ENCODE peak calls at places on chromosomes 12 and 14, in seven cellular contexts. X is AG09319; R is uterus; Y is GM13976; Q is activated CD8-positive, alpha-beta memory T cell treated with anti-CD3 and anti-CD28 coated beads for 24 hours; C is stimulated activated CD4-positive, alpha-beta T cell treated with anti-CD3 and anti-CD28 coated beads, TNF-alpha, amount 100 ng/mL, for 4 hours; O is epithelial cell of esophagus. U is an unnamed sample.

GRCh38 chr12:46771268-46771837 is 54.4 kb downstream of the SLC38A4 start:
- DNase-seq in X (no peak), R (no peak), Y (no peak), Q (no peak), C (no peak), O (no peak), U (peak)

GRCh38 chr14:81311816-81312215 is 88.3 kb downstream of the STON2 start:
- DNase-seq in X (peak), R (no peak), Y (no peak), Q (no peak), C (no peak), O (peak), U (peak)

GRCh38 chr12:57234571-57235011 is 5.1 kb downstream of the SHMT2 start:
- DNase-seq in X (no peak), R (no peak), Y (no peak), Q (no peak), C (no peak), O (no peak), U (no peak)

GRCh38 chr12:104197264-104197663 is 18.3 kb upstream of the TXNRD1 start:
- DNase-seq in X (peak), R (no peak), Y (no peak), Q (no peak), C (no peak), O (no peak), U (peak)

GRCh38 chr14:28756896-28757570 is 9.6 kb upstream of the FOXG1 start:
- DNase-seq in X (no peak), R (no peak), Y (peak), Q (no peak), C (no peak), O (peak), U (peak)

GRCh38 chr12:61355105-61355504 is 905.1 kb upstream of the USP15 start:
- DNase-seq in X (no peak), R (no peak), Y (no peak), Q (no peak), C (no peak), O (no peak), U (no peak)

GRCh38 chr12:12788675-12789368 is 3.4 kb downstream of the APOLD1 start:
- DNase-seq in X (peak), R (peak), Y (peak), Q (peak), C (peak), O (peak), U (peak)

GRCh38 chr12:80041691-80042090 is 57.6 kb upstream of the OTOGL start:
- DNase-seq in X (no peak), R (no peak), Y (no peak), Q (no peak), C (no peak), O (peak), U (peak)

GRCh38 chr12:65123435-65124063 is 2.4 kb upstream of the WIF1 start:
- DNase-seq in X (peak), R (no peak), Y (peak), Q (no peak), C (no peak), O (peak), U (peak)

GRCh38 chr14:61355892-61356325 is 34.5 kb downstream of the PRKCH start:
- DNase-seq in X (no peak), R (peak), Y (no peak), Q (no peak), C (no peak), O (peak), U (no peak)

GRCh38 chr14:53924754-53925153 is 31.9 kb downstream of the BMP4 start:
- DNase-seq in X (peak), R (no peak), Y (no peak), Q (no peak), C (no peak), O (peak), U (peak)

GRCh38 chr12:110531741-110532333 is 29.7 kb downstream of the RAD9B start:
- DNase-seq in X (no peak), R (no peak), Y (peak), Q (no peak), C (no peak), O (peak), U (peak)

GRCh38 chr14:70018713-70019201 is 139.5 kb downstream of the SMOC1 start:
- DNase-seq in X (no peak), R (peak), Y (peak), Q (no peak), C (no peak), O (peak), U (peak)